ENCODE peak calls at places on chromosomes 5 and 9, in nine cellular contexts. J is mammary epithelial cell, G is Peyer's patch, N is suprapubic skin, M is PC-3, O is colonic mucosa, K is transverse colon, F is upper lobe of right lung, A is lower lobe of right lung. E is an unnamed sample. For H3K9me3, the result is how much of the 10 kb centered on the place peaks cover.

GRCh38 chr5:50687548-50687947 is 21.1 kb downstream of the PARP8 start:
- DNase-seq in O (no peak), K (no peak), F (no peak), A (no peak), M (no peak), N (no peak), G (no peak), J (no peak), E (no peak)

GRCh38 chr5:74233091-74233490 is 407.4 kb downstream of the ENC1 start:
- DNase-seq in N (no peak), F (no peak), K (no peak), M (no peak), O (no peak), G (no peak), J (no peak), A (no peak), E (no peak)

GRCh38 chr5:24042688-24043087 is 535.3 kb downstream of the PRDM9 start:
- DNase-seq in G (no peak), N (no peak), A (no peak), K (no peak), M (no peak), O (no peak), J (no peak), F (no peak), E (no peak)

GRCh38 chr5:171316258-171317121 is 7.4 kb downstream of the TLX3 start:
- DNase-seq in K (no peak), O (no peak), M (no peak), N (no peak), J (no peak), G (no peak), F (peak), A (no peak), E (peak)

GRCh38 chr9:121239071-121239470 is 28.9 kb upstream of the GSN start:
- DNase-seq in J (no peak), O (no peak), A (no peak), G (no peak), K (no peak), M (no peak), N (no peak), F (no peak), E (no peak)

GRCh38 chr9:2321523-2322148 is 300.0 kb upstream of the VLDLR start:
- DNase-seq in F (no peak), N (no peak), A (no peak), K (no peak), G (no peak), O (no peak), J (no peak), M (no peak), E (no peak)

GRCh38 chr5:41869150-41869738 is 981 bp downstream of the OXCT1 start:
- DNase-seq in K (peak), M (peak), F (no peak), O (peak), G (peak), N (peak), A (peak), J (peak), E (peak)

GRCh38 chr5:647311-647710 is 35.2 kb downstream of the CEP72 start:
- DNase-seq in F (peak), N (no peak), M (no peak), G (no peak), O (peak), K (no peak), A (no peak), J (no peak), E (no peak)

GRCh38 chr9:121463026-121463827 is 36.4 kb downstream of the GGTA1 start:
- DNase-seq in F (peak), G (peak), K (peak), N (no peak), M (peak), J (no peak), O (peak), A (peak), E (no peak)

GRCh38 chr5:92513067-92513466 is 1068.0 kb downstream of the NR2F1-AS1 start:
- DNase-seq in A (no peak), M (peak), J (peak), O (no peak), F (no peak), K (no peak), G (no peak), N (no peak), E (no peak)

GRCh38 chr5:143657814-143658395 is 154.1 kb upstream of the HMHB1 start:
- DNase-seq in F (no peak), G (no peak), M (peak), N (no peak), K (no peak), A (no peak), J (no peak), O (no peak), E (no peak)

GRCh38 chr5:174511711-174512253 is 212.6 kb upstream of the MSX2 start:
- DNase-seq in A (no peak), M (no peak), G (no peak), N (no peak), J (no peak), O (no peak), K (no peak), F (no peak), E (no peak)

GRCh38 chr5:1729641-1730486 is 69.8 kb downstream of the MRPL36 start:
- DNase-seq in K (no peak), M (no peak), O (peak), N (peak), J (no peak), A (peak), G (no peak), F (peak), E (peak)

GRCh38 chr9:224540-225520 is 10.2 kb downstream of the DOCK8 start:
- DNase-seq in O (no peak), N (no peak), G (no peak), J (peak), F (no peak), A (no peak), K (no peak), M (peak), E (no peak)

GRCh38 chr5:73008831-73009230 is 53.0 kb downstream of the FCHO2 start:
- DNase-seq in K (no peak), M (no peak), O (no peak), A (no peak), J (no peak), F (no peak), G (no peak), N (no peak), E (no peak)

GRCh38 chr5:139272471-139273321 is 20.8 kb upstream of the MATR3 start:
- DNase-seq in G (peak), O (peak), N (no peak), K (peak), A (no peak), J (peak), F (no peak), M (no peak), E (no peak)

GRCh38 chr5:112979723-112980122 is 3.1 kb downstream of the DCP2 start:
- DNase-seq in O (no peak), N (no peak), M (no peak), A (no peak), F (no peak), K (no peak), G (no peak), J (no peak), E (no peak)

GRCh38 chr5:126531543-126532120 is 63.4 kb downstream of the ALDH7A1 start:
- DNase-seq in J (peak), M (no peak), O (no peak), F (no peak), A (no peak), K (no peak), N (no peak), G (no peak), E (no peak)

GRCh38 chr5:77893225-77893860 is 117.2 kb upstream of the TBCA start:
- DNase-seq in O (peak), N (no peak), A (no peak), K (no peak), F (no peak), G (no peak), J (peak), M (peak), E (peak)

GRCh38 chr9:117414220-117414905 is 494 bp downstream of the ASTN2 start:
- DNase-seq in K (no peak), O (no peak), F (peak), A (no peak), N (no peak), M (no peak), J (peak), G (no peak), E (no peak)

GRCh38 chr5:158878227-158878626 is 221.5 kb downstream of the EBF1 start:
- DNase-seq in G (no peak), O (no peak), K (no peak), J (no peak), F (no peak), M (no peak), N (no peak), A (no peak), E (no peak)

GRCh38 chr5:73027361-73027760 is 71.5 kb downstream of the FCHO2 start:
- DNase-seq in G (no peak), N (no peak), F (no peak), O (no peak), K (no peak), M (peak), A (no peak), J (no peak), E (no peak)

GRCh38 chr9:87447547-87448432 is 49.9 kb upstream of the DAPK1 start:
- DNase-seq in N (no peak), G (no peak), M (no peak), F (no peak), O (no peak), K (no peak), A (no peak), J (no peak), E (no peak)

GRCh38 chr9:136848393-136849037 is 694 bp upstream of the PHPT1 start:
- DNase-seq in N (peak), O (peak), A (no peak), J (peak), M (peak), F (peak), G (peak), K (peak), E (peak)

GRCh38 chr9:108724669-108725068 is 131.1 kb downstream of the ACTL7B start:
- DNase-seq in N (no peak), F (no peak), O (no peak), G (no peak), M (no peak), A (no peak), K (no peak), J (no peak), E (no peak)

GRCh38 chr9:130020618-130021017 is 22.4 kb downstream of the FNBP1 start:
- DNase-seq in O (no peak), J (no peak), F (no peak), M (no peak), K (no peak), G (no peak), A (no peak), N (no peak), E (no peak)

GRCh38 chr9:38216572-38216971 is 147.5 kb upstream of the SHB start:
- DNase-seq in K (no peak), G (no peak), M (no peak), A (no peak), N (no peak), F (no peak), J (no peak), O (no peak), E (no peak)

GRCh38 chr5:56663523-56663922 is 151.8 kb upstream of the MAP3K1 start:
- DNase-seq in G (no peak), J (no peak), K (no peak), O (no peak), N (no peak), A (no peak), M (no peak), F (no peak), E (no peak)

GRCh38 chr5:56656816-56657740 is 158.3 kb upstream of the MAP3K1 start:
- DNase-seq in K (no peak), O (no peak), G (no peak), F (no peak), N (no peak), A (no peak), M (peak), J (peak), E (no peak)

GRCh38 chr5:56662891-56663290 is 152.5 kb upstream of the MAP3K1 start:
- DNase-seq in J (no peak), N (no peak), O (no peak), A (no peak), G (no peak), K (no peak), M (no peak), F (no peak), E (no peak)

GRCh38 chr5:56659991-56660390 is 155.4 kb upstream of the MAP3K1 start:
- DNase-seq in M (no peak), K (no peak), G (no peak), J (no peak), A (no peak), F (no peak), O (no peak), N (no peak), E (no peak)

DNA sequence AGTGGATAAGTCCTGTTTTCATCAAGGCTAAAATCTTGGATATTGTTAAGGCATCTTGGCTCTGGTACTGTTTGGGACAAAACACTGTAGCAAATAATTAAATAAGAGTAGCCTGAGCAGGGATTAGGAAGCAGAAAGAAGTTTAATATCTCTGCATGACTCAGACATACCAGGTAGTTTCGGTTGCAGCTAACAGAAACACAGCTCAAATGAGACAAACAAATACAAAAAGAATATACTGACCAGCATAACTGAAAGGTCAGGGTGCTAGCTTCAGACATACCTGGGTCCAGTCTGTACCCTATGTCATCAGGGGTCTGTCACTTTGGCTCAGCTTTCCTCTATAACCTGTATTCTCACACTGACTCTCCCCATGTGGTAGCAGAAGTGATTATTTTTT is 156.4 kb upstream of the MAP3K1 start:
- DNase-seq in K (no peak), N (no peak), G (no peak), O (no peak), F (no peak), J (peak), A (no peak), M (peak), E (no peak)
- H3K4me3 ChIP-seq in K (no peak), N (no peak), G (no peak), O (no peak), F (no peak), J (no peak), A (no peak), M (no peak), E (no peak)

DNA sequence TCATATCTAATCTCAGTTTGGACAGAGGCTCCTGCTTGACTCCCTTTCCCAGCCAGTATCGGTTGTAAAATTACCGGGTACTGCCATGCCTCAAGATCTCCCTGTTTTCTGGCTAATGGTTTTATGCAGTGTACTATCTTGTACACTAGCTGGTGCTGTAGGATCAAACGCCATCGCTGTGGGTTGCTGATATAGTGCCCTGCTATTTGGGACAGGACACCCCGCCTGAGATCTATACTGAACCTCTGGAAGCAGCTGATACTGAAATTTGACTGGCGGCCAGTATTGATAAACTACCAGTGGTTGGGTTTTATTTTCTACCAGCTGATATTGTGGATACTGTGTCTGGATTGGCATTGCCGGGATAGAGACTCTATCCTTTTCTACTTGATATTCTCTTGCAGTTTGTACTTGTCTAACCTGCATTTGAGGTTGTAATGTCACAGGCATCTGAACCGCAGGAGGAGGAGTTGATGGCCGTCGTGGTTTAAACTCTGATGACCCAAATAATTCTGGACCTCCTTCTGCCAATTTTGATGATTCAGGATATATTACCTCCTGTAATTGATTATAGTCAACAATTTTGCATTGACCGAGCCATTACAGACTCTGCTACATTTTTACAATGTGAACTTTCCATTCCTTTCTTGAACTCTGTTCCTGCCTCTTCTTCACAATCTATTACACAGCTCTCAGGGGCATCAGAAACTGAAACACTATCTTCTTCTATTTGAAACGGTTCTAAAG is 112.5 kb upstream of the LARP1 start:
- DNase-seq in G (no peak), A (no peak), K (no peak), F (no peak), O (no peak), M (peak), N (no peak), J (peak), E (no peak)
- TF ChIP-seq CTCF in G (peak), A (peak), K (peak), F (peak), O (no peak), M (peak), N (peak), J (peak), E (no peak)

GRCh38 chr5:10374032-10374431 is 20.5 kb downstream of the MARCHF6 start:
- DNase-seq in K (no peak), A (no peak), J (no peak), M (no peak), O (no peak), G (no peak), F (no peak), N (no peak), E (no peak)

GRCh38 chr5:10376530-10376929 is 23.0 kb downstream of the MARCHF6 start:
- DNase-seq in J (no peak), K (no peak), O (no peak), N (no peak), F (no peak), A (no peak), M (no peak), G (no peak), E (no peak)

GRCh38 chr5:10370931-10371330 is 17.4 kb downstream of the MARCHF6 start:
- DNase-seq in J (no peak), A (no peak), O (no peak), M (no peak), N (no peak), G (no peak), F (no peak), K (no peak), E (no peak)

GRCh38 chr5:10374623-10375022 is 21.1 kb downstream of the MARCHF6 start:
- DNase-seq in G (no peak), N (no peak), F (no peak), O (no peak), A (no peak), M (no peak), K (no peak), J (no peak), E (no peak)

DNA sequence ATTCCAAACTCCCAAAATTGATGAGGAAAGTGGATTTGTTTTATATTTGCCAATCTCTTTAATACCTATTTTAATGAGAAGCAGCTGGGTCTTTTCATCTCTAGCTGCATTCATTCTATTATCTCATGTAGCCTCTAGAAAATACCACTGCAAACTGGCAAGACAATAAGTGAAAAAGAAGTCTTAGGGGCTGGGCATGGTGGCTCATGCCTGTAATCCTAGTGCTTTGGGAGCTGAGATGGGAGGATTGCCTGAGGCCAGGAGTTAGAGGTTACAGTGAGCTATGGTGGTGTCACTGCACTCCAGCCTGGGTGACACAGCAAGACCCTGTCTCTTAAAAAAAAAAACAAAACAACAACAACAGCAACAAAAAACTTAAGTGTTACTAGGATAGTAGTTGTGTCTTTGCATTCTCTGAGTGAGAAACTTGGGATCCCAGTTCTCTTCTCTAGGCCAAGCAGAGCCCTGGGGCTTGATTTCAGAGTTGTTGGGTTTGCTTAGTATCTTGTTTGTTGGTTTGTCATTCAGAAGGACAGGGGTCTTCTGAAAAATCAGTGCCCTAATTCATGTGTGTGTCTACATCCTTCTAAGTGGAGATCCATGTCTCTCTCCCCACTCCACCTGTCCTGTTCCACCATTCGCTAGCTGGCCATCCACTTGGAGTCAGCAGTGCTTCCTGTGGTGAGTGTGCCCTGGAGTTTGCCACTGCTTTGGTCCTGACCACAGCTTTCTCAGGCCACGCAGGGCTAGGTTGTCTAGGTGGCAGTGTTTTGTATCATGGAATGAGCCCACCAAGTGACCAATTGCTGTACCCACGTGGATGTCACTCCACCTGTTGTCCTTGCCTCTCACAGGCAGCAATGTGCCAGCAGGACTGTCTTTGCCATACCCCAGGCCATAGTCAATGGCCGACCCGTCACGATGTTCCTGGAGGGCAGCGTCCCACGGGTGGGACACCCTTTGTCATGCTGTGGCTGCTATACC is 19.5 kb downstream of the MARCHF6 start:
- DNase-seq in M (no peak), N (no peak), J (no peak), G (no peak), O (no peak), K (no peak), F (no peak), A (no peak), E (no peak)
- H3K9me3 ChIP-seq in M (under half), N (under half), J (under half), G (under half), O (under half), K (under half), F (under half), A (under half), E (under half)

DNA sequence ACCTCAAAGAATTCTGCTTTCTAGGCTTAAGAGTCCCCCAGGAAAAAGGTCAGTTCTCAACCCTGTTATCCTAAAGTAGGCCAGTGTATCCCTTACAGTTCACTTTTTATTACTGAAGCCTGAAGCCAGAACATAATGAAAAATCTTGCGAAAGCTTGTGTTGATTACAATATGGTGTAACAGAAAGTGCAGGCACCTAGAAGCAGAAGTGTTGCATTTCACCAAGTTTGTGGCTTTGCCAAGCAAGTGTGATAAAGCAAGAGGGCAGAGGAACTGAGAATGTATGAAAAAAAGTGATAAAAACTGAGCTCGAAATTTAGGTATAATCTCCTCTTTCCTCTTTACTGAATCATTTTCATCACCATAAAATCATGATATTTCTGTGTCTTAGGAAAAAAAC is 26.2 kb downstream of the AGTPBP1 start:
- DNase-seq in A (no peak), M (no peak), O (no peak), J (no peak), N (no peak), F (no peak), K (no peak), G (no peak), E (no peak)
- H3K4me3 ChIP-seq in A (no peak), M (no peak), O (no peak), J (no peak), N (no peak), F (no peak), K (no peak), G (no peak), E (no peak)

E was measured in left lung.